ENCODE peak calls at places on chromosomes 2 and 18, in five cellular contexts. W, N, Q, Z and A are unnamed samples.

GRCh38 chr2:102540882-102541281 is 67.9 kb downstream of the SLC9A4 start:
- DNase-seq in N (no peak), W (no peak), Z (no peak), Q (no peak), A (no peak)

GRCh38 chr18:3596324-3597158 is 146.6 kb downstream of the TGIF1 start:
- DNase-seq in W (no peak), N (no peak), Q (no peak), Z (no peak), A (peak; percentile 45)

GRCh38 chr2:33366473-33366872 is 110.0 kb upstream of the RASGRP3 start:
- DNase-seq in Z (no peak), W (no peak), Q (no peak), N (no peak), A (no peak)

GRCh38 chr2:217710218-217710565 is 292.6 kb downstream of the TNS1 start:
- DNase-seq in W (no peak), N (no peak), Z (no peak), Q (no peak), A (no peak)

GRCh38 chr2:96527990-96528679 is 8.4 kb upstream of the ARID5A start:
- DNase-seq in W (no peak), N (no peak), Q (no peak), Z (peak; percentile 61), A (no peak)

GRCh38 chr2:239465017-239466001 is 64.5 kb upstream of the HDAC4 start:
- DNase-seq in W (no peak), N (peak; percentile 79), Q (peak; percentile 100), Z (no peak), A (no peak)

GRCh38 chr2:104758199-104758620 is 95.7 kb upstream of the POU3F3 start:
- DNase-seq in W (no peak), N (no peak), Q (no peak), Z (no peak), A (no peak)

GRCh38 chr2:32732912-32733472 is 105.1 kb downstream of the TTC27 start:
- DNase-seq in W (no peak), N (no peak), Q (no peak), Z (no peak), A (no peak)

GRCh38 chr2:114543106-114543806 is 100.8 kb downstream of the DPP10 start:
- DNase-seq in Z (no peak), N (no peak), W (no peak), Q (no peak), A (no peak)